ENCODE peak calls at places on chromosomes 5 and 9, in nine cellular contexts. S, D, L, W, Y, U, K, Z and F are unnamed samples.

GRCh38 chr9:124698265-124698664 is 72.8 kb downstream of the NR6A1 start:
- DNase-seq in S (peak; percentile 65), D (no peak), L (no peak), W (no peak), Y (no peak), U (no peak), K (no peak), Z (no peak), F (no peak)

GRCh38 chr5:51373880-51374523 is 9.2 kb upstream of the ISL1 start:
- DNase-seq in S (no peak), D (no peak), L (no peak), W (no peak), Y (no peak), U (no peak), K (no peak), Z (no peak), F (no peak)

GRCh38 chr5:69050214-69050613 is 43.6 kb upstream of the SLC30A5 start:
- DNase-seq in S (peak; percentile 33), D (no peak), L (no peak), W (no peak), Y (no peak), U (no peak), K (no peak), Z (no peak), F (no peak)

GRCh38 chr5:80083115-80083890 is 48.2 kb downstream of the THBS4 start:
- DNase-seq in S (peak; percentile 38), D (peak; percentile 53), L (peak; percentile 87), W (no peak), Y (peak; percentile 71), U (peak; percentile 82), K (peak; percentile 46), Z (peak; percentile 17), F (peak; percentile 23)

GRCh38 chr5:138461343-138462125 is 3.7 kb upstream of the EGR1 start:
- DNase-seq in S (no peak), D (no peak), L (no peak), W (no peak), Y (no peak), U (no peak), K (peak; percentile 85), Z (no peak), F (peak; percentile 51)

GRCh38 chr5:140189253-140189652 is 14.3 kb downstream of the CYSTM1 start:
- DNase-seq in S (no peak), D (no peak), L (no peak), W (no peak), Y (no peak), U (no peak), K (no peak), Z (no peak), F (no peak)

GRCh38 chr5:158170060-158170459 is 311.1 kb upstream of the CLINT1 start:
- DNase-seq in S (no peak), D (no peak), L (no peak), W (no peak), Y (no peak), U (no peak), K (no peak), Z (no peak), F (no peak)

GRCh38 chr9:85600675-85601263 is 141.0 kb downstream of the AGTPBP1 start:
- DNase-seq in S (no peak), D (no peak), L (no peak), W (no peak), Y (no peak), U (no peak), K (no peak), Z (no peak), F (peak; percentile 29)

GRCh38 chr5:127564002-127564769 is 46.7 kb downstream of the PRRC1 start:
- DNase-seq in S (peak; percentile 77), D (peak; percentile 30), L (no peak), W (no peak), Y (peak; percentile 48), U (peak; percentile 46), K (no peak), Z (peak; percentile 53), F (no peak)

GRCh38 chr5:37738865-37739488 is 100.9 kb downstream of the GDNF start:
- DNase-seq in S (no peak), D (no peak), L (no peak), W (no peak), Y (no peak), U (no peak), K (no peak), Z (no peak), F (no peak)

GRCh38 chr9:3578786-3579185 is 53.0 kb upstream of the RFX3 start:
- DNase-seq in S (no peak), D (no peak), L (no peak), W (no peak), Y (no peak), U (no peak), K (peak; percentile 20), Z (no peak), F (no peak)

GRCh38 chr9:129273941-129274709 is 96.1 kb upstream of the IER5L start:
- DNase-seq in S (no peak), D (no peak), L (peak; percentile 49), W (peak; percentile 34), Y (no peak), U (no peak), K (no peak), Z (peak; percentile 4), F (peak; percentile 3)

GRCh38 chr9:27836661-27837401 is 263.6 kb upstream of the C9orf72 start:
- DNase-seq in S (no peak), D (no peak), L (no peak), W (no peak), Y (no peak), U (no peak), K (no peak), Z (no peak), F (no peak)

GRCh38 chr5:131324311-131324710 is 60.5 kb downstream of the CDC42SE2 start:
- DNase-seq in S (peak; percentile 22), D (no peak), L (no peak), W (no peak), Y (no peak), U (no peak), K (no peak), Z (no peak), F (no peak)

GRCh38 chr9:20568406-20568805 is 53.9 kb downstream of the MLLT3 start:
- DNase-seq in S (no peak), D (no peak), L (no peak), W (no peak), Y (no peak), U (no peak), K (no peak), Z (no peak), F (no peak)

GRCh38 chr5:77076961-77077820 is 9.9 kb downstream of the ZBED3 start:
- DNase-seq in S (peak; percentile 62), D (peak; percentile 52), L (peak; percentile 93), W (peak; percentile 94), Y (no peak), U (peak; percentile 75), K (no peak), Z (peak; percentile 43), F (peak; percentile 72)
- TF ChIP-seq POLR2A in S (no peak), D (no peak), L (no peak), W (no peak), Y (no peak), U (peak; percentile 22), K (no peak), Z (no peak), F (no peak)

GRCh38 chr9:127445851-127446719 is 5.1 kb downstream of the RPL12 start:
- DNase-seq in S (no peak), D (no peak), L (no peak), W (no peak), Y (no peak), U (no peak), K (no peak), Z (no peak), F (no peak)
- TF ChIP-seq POLR2A in S (no peak), D (no peak), L (no peak), W (no peak), Y (peak; percentile 69), U (peak; percentile 19), K (no peak), Z (no peak), F (no peak)

GRCh38 chr9:92764988-92765936 is 629 bp upstream of the BICD2 start:
- DNase-seq in S (peak; percentile 98), D (peak; percentile 98), L (peak; percentile 100), W (peak; percentile 100), Y (peak; percentile 91), U (peak; percentile 96), K (peak; percentile 98), Z (peak; percentile 98), F (peak; percentile 99)
- TF ChIP-seq POLR2A in S (peak; percentile 37), D (peak; percentile 70), L (no peak), W (peak; percentile 20), Y (no peak), U (peak; percentile 72), K (peak; percentile 62), Z (peak; percentile 93), F (peak; percentile 13)

GRCh38 chr9:69104830-69105527 is 69.1 kb upstream of the TJP2 start:
- DNase-seq in S (no peak), D (no peak), L (peak; percentile 89), W (no peak), Y (peak; percentile 42), U (no peak), K (no peak), Z (peak; percentile 83), F (no peak)
- TF ChIP-seq POLR2A in S (no peak), D (no peak), L (no peak), W (no peak), Y (no peak), U (no peak), K (no peak), Z (peak; percentile 24), F (no peak)

DNA sequence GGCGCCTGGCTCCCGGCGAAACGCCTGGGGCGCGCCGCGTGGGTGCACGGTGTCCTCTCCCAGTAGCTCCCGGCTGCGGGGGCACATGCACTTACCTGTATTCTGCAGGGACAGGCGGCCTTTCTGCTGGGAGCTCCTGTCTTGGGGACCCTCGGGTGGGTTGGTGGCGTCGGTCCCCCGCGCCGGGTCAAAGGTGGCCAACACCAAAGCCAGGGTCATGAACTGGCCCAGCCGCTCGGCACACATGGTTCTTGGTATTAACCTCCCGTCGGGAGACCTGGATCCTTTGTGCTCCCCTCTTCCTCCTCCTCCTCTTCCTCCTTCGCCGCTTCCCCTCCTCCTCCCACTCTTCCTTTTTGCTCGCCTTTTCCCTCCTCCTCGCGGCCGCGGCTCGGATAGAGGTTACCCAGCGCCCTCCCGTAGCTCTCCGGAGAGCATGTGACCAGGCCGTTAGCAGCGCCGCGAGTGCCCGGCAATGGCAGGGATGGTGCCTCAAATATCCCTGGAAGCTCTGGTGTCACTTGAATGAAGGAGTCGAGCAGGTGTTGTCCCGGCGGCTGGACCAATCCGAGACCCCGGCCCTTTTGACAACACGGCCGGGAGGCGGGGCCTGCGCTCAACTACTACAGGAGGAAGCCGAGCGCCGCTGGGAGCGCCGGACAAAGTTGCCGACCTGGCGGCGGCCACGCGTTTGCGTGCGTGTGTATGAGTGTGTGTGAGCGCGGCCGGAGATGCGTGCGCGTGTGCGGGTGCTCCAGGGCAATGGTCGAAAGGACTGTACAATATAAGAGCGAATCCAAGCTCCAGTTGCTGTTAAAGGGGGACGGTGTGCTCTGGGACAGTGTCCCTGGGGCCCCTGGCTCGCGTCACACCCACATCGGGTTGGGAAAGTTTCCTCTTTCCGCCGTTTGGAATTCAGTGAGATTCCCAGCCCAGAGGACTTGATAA is at the start of gene STC2:
- DNase-seq in S (peak; percentile 77), D (no peak), L (peak; percentile 90), W (peak; percentile 70), Y (peak; percentile 95), U (peak; percentile 97), K (peak; percentile 68), Z (peak; percentile 91), F (peak; percentile 86)
- TF ChIP-seq POLR2A in S (no peak), D (no peak), L (no peak), W (no peak), Y (peak; percentile 98), U (peak; percentile 59), K (peak; percentile 66), Z (peak; percentile 92), F (peak; percentile 58)

GRCh38 chr9:130535818-130536521 is 43.4 kb upstream of the FUBP3 start:
- DNase-seq in S (peak; percentile 64), D (peak; percentile 58), L (no peak), W (no peak), Y (no peak), U (no peak), K (no peak), Z (no peak), F (peak; percentile 35)
- TF ChIP-seq POLR2A in S (no peak), D (no peak), L (no peak), W (no peak), Y (no peak), U (no peak), K (no peak), Z (no peak), F (no peak)